ENCODE peak calls at places on chromosomes 3 and 15, in ten cellular contexts. V, H, X, N, I, T, U, G, A and R are unnamed samples.

GRCh38 chr3:54515439-54516213 is 393.3 kb downstream of the CACNA2D3 start:
- DNase-seq in N (no peak), V (no peak), U (no peak), G (no peak), A (no peak), X (no peak), I (no peak), T (no peak), H (no peak), R (no peak)

GRCh38 chr3:20698896-20699295 is 512.9 kb upstream of the SGO1 start:
- DNase-seq in A (no peak), H (no peak), U (no peak), V (no peak), T (no peak), I (no peak), N (no peak), G (no peak), X (no peak), R (no peak)

GRCh38 chr3:189340680-189341460 is 169.1 kb downstream of the TPRG1 start:
- DNase-seq in T (peak), I (no peak), U (no peak), V (no peak), N (no peak), H (peak), X (no peak), G (peak), A (no peak), R (no peak)

GRCh38 chr3:148757238-148757930 is 59.7 kb downstream of the AGTR1 start:
- DNase-seq in I (peak), H (no peak), A (no peak), U (no peak), T (no peak), X (no peak), N (peak), V (no peak), G (no peak), R (no peak)

GRCh38 chr3:4581040-4581439 is 87.9 kb downstream of the ITPR1 start:
- DNase-seq in U (peak), V (no peak), X (no peak), G (no peak), H (no peak), I (no peak), T (no peak), A (no peak), N (no peak), R (no peak)

GRCh38 chr15:38354321-38354929 is 99.5 kb upstream of the FAM98B start:
- DNase-seq in G (peak), A (peak), N (peak), H (peak), V (no peak), T (peak), X (peak), U (no peak), I (peak), R (no peak)

GRCh38 chr3:191391873-191392808 is 61.8 kb upstream of the UTS2B start:
- DNase-seq in V (no peak), H (no peak), N (no peak), G (peak), X (no peak), T (no peak), A (no peak), I (no peak), U (no peak), R (no peak)

GRCh38 chr3:142618917-142619401 is 22.8 kb downstream of the PLS1 start:
- DNase-seq in H (no peak), N (no peak), T (no peak), A (no peak), G (no peak), U (no peak), V (no peak), I (no peak), X (no peak), R (no peak)

GRCh38 chr3:141076821-141077571 is 25.8 kb downstream of the SPSB4 start:
- DNase-seq in N (peak), H (no peak), U (peak), V (no peak), A (peak), I (no peak), X (no peak), G (no peak), T (peak), R (no peak)

GRCh38 chr3:156388469-156389150 is 166.3 kb downstream of the SSR3 start:
- DNase-seq in A (no peak), G (no peak), X (no peak), U (no peak), H (peak), T (no peak), N (peak), I (peak), V (no peak), R (no peak)

GRCh38 chr3:1616715-1617114 is 482.0 kb upstream of the CNTN4 start:
- DNase-seq in N (no peak), H (no peak), X (no peak), V (no peak), I (no peak), A (no peak), G (no peak), U (no peak), T (no peak), R (no peak)

GRCh38 chr3:127385540-127385870 is 97.7 kb upstream of the PRR20G start:
- DNase-seq in T (no peak), G (no peak), H (no peak), X (no peak), A (no peak), U (peak), V (no peak), I (no peak), N (no peak), R (no peak)

GRCh38 chr3:10284496-10284895 is 8.3 kb downstream of the GHRL start:
- DNase-seq in U (no peak), X (no peak), G (no peak), A (no peak), T (no peak), H (peak), N (no peak), I (no peak), V (no peak), R (no peak)

GRCh38 chr15:31792611-31793199 is 237.6 kb upstream of the CHRNA7 start:
- DNase-seq in H (no peak), I (no peak), G (no peak), N (no peak), A (no peak), T (no peak), U (no peak), V (no peak), X (no peak), R (no peak)

GRCh38 chr15:75136758-75137157 is 64.9 kb upstream of the C15orf39 start:
- DNase-seq in N (no peak), A (no peak), U (no peak), T (no peak), H (no peak), X (no peak), I (no peak), V (no peak), G (no peak), R (no peak)

GRCh38 chr3:123365450-123366143 is 83.3 kb downstream of the ADCY5 start:
- DNase-seq in I (no peak), N (peak), U (no peak), A (no peak), V (no peak), H (no peak), T (peak), X (peak), G (peak), R (no peak)

GRCh38 chr3:61924991-61925390 is 363.6 kb downstream of the PTPRG start:
- DNase-seq in N (no peak), V (no peak), A (no peak), X (no peak), H (no peak), T (no peak), I (no peak), U (no peak), G (no peak), R (no peak)

GRCh38 chr15:42691308-42691707 is 45.6 kb downstream of the CDAN1 start:
- DNase-seq in I (no peak), X (no peak), H (no peak), N (no peak), A (no peak), V (no peak), G (no peak), T (no peak), U (no peak), R (no peak)